ENCODE peak calls at places on chromosomes 5 and 9, in four cellular contexts. S is lower lobe of right lung, L is WTC11, Z is bronchial epithelial cell. X is an unnamed sample.

GRCh38 chr9:35972093-35972492 is 14.1 kb upstream of the OR2S2 start:
- DNase-seq in S (no peak), L (peak; percentile 73), Z (no peak), X (peak; percentile 67)

GRCh38 chr5:149448831-149449714 is 70.0 kb upstream of the IL17B start:
- DNase-seq in S (no peak), L (peak; percentile 33), Z (no peak), X (no peak)

GRCh38 chr5:36156619-36157018 is 4.7 kb downstream of the SKP2 start:
- DNase-seq in S (no peak), L (no peak), Z (peak; percentile 53), X (no peak)

GRCh38 chr5:72355706-72356299 is 35.6 kb downstream of the PTCD2 start:
- DNase-seq in S (no peak), L (peak; percentile 21), Z (peak; percentile 39), X (peak; percentile 21)

GRCh38 chr9:135484460-135485277 is 5.1 kb downstream of the PPP1R26 start:
- DNase-seq in S (no peak), L (no peak), Z (no peak), X (no peak)

GRCh38 chr5:43281840-43282658 is 31.2 kb downstream of the HMGCS1 start:
- DNase-seq in S (no peak), L (no peak), Z (peak; percentile 77), X (no peak)

GRCh38 chr9:129319076-129319937 is 141.2 kb upstream of the IER5L start:
- DNase-seq in S (no peak), L (no peak), Z (no peak), X (peak; percentile 40)

GRCh38 chr5:150181035-150181434 is 8.8 kb upstream of the SLC6A7 start:
- DNase-seq in S (no peak), L (no peak), Z (no peak), X (no peak)

GRCh38 chr5:172669808-172670402 is 28.8 kb downstream of the NEURL1B start:
- DNase-seq in S (no peak), L (peak; percentile 46), Z (no peak), X (no peak)

GRCh38 chr5:72472031-72472430 is 35.2 kb downstream of the ZNF366 start:
- DNase-seq in S (no peak), L (no peak), Z (no peak), X (no peak)

GRCh38 chr9:89522979-89523305 is 25.0 kb upstream of the SEMA4D start:
- DNase-seq in S (no peak), L (no peak), Z (no peak), X (no peak)

GRCh38 chr9:104780796-104781395 is 17.0 kb downstream of the NIPSNAP3B start:
- DNase-seq in S (no peak), L (no peak), Z (peak; percentile 66), X (no peak)

GRCh38 chr5:179235416-179236400 is 109.6 kb downstream of the ADAMTS2 start:
- DNase-seq in S (peak; percentile 17), L (peak; percentile 4), Z (no peak), X (no peak)

DNA sequence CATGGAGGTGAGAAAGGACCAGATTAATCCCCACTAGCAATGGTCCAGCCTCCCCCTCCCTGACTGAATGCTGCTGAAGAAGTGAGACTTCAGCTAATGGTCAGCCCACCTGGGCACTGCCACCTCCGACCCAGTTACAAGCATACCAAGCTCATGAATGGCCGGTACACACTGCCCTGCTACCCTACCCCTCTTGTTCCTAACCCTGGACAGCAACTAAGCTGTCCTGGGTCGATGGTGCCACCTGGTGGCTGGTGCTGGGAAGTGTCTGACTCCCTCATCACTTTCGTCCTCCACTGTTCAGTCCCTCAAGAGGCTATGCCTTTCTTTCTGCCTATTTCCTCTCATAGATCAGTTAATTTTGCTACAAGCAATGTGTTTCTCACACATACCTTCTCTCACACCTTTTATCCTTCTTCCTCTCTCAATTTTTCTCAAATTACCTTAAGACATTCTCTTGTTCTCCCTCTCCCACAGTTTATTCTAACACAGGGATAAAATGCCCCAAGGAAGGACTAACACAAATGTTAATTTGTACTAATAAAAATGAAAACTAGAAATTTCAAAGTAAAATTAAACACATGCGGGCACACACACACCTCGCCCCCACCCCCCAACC is 42.4 kb downstream of the PAX5 start:
- DNase-seq in S (no peak), L (peak; percentile 84), Z (peak; percentile 25), X (peak; percentile 69)
- TF ChIP-seq CTCF in S (peak; percentile 9), L (peak; percentile 87), Z (peak; percentile 86), X (peak; percentile 58)

DNA sequence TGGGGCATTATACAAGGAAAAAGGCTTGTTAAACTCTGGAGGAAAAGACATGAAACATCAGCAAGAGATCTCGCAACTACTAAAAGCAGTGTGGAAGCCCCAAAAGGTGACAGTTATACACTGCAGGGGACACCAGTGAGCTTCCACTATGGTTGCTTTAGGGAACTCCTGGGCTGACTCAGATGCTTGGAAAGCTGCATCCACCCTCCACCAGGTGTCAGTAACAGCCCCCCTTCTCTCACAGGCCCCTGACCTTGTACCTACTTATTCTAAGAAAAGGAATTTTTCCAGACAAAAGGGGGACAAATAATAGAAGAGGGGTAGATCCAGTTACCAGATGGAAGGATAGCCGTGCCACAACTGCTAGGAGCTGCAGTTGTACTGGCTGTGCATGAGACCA is 154.4 kb upstream of the COX7C start:
- DNase-seq in S (no peak), L (peak; percentile 60), Z (no peak), X (no peak)
- TF ChIP-seq CTCF in S (no peak), L (peak; percentile 28), Z (no peak), X (no peak)

DNA sequence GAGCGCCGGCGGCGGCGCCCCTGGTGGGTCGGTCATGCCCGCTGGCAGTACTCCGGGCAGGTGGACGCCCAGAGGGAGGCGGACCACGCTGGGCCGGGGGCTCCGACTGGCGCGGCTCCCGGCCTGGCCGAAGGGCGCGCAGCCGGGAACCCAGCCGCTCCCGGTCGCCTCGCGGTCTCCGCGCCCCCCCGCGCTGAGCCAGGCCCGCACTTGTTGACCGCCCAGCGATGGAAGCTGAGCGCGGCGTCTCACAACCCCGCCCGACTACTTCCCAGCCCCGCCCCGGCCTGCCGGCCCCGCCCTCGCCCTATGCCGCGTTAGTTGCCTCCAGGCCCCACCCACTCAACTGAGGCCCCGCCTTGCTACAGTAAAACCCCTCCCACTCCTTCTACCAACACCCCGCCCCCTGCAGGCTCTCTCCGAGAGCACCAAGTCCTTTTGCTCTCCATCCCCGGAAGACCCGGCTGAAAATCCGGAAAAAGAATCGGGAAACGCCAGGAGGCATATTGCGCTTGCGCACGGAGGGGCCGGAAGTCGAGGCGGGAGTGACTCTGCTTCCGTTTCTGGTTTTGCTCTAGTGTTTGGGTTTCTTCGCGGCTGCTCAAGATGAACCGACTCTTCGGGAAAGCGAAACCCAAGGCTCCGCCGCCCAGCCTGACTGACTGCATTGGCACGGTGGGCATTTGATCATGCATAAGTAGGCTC is at the start of the genes BAG1 and CHMP5:
- DNase-seq in S (peak; percentile 100), L (peak; percentile 100), Z (peak; percentile 97), X (peak; percentile 100)
- TF ChIP-seq CTCF in S (peak; percentile 31), L (no peak), Z (peak; percentile 30), X (peak; percentile 16)

GRCh38 chr5:141850183-141850768 is 27.9 kb downstream of the PCDH1 start:
- DNase-seq in S (no peak), L (no peak), Z (no peak), X (no peak)
- TF ChIP-seq CTCF in S (no peak), L (no peak), Z (no peak), X (no peak)

X was measured in nephron progenitor cell.